ENCODE peak calls at places on chromosome 3, in ten cellular contexts. G, A, L, R, T, C, K, M, D and E are unnamed samples.

GRCh38 chr3:87200059-87200458 is 27.1 kb upstream of the CHMP2B start:
- DNase-seq in G (no peak), A (no peak), L (no peak), R (no peak), T (no peak), C (no peak), K (no peak), M (peak; percentile 34), D (no peak), E (no peak)

GRCh38 chr3:65343031-65343430 is 655.2 kb upstream of the ADAMTS9 start:
- DNase-seq in G (no peak), A (no peak), L (no peak), R (no peak), T (no peak), C (no peak), K (no peak), M (no peak), D (no peak), E (no peak)

GRCh38 chr3:105938101-105938500 is 69.3 kb upstream of the CBLB start:
- DNase-seq in G (no peak), A (peak; percentile 48), L (peak; percentile 59), R (peak; percentile 52), T (no peak), C (no peak), K (peak; percentile 55), M (peak; percentile 41), D (peak; percentile 45), E (peak; percentile 24)

GRCh38 chr3:66425032-66425431 is 75.8 kb downstream of the LRIG1 start:
- DNase-seq in G (no peak), A (no peak), L (no peak), R (no peak), T (peak; percentile 86), C (no peak), K (peak; percentile 54), M (no peak), D (no peak), E (no peak)

GRCh38 chr3:149879872-149880271 is 66.9 kb downstream of the RNF13 start:
- DNase-seq in G (peak; percentile 7), A (peak; percentile 72), L (peak; percentile 53), R (peak; percentile 80), T (peak; percentile 68), C (no peak), K (peak; percentile 68), M (peak; percentile 78), D (peak; percentile 68), E (peak; percentile 65)

GRCh38 chr3:148042663-148043445 is 633.7 kb downstream of the ZIC1 start:
- DNase-seq in G (no peak), A (peak; percentile 78), L (peak; percentile 79), R (peak; percentile 71), T (no peak), C (no peak), K (peak; percentile 73), M (peak; percentile 89), D (peak; percentile 34), E (peak; percentile 57)

GRCh38 chr3:161221881-161222600 is 930 bp downstream of the NMD3 start:
- DNase-seq in G (peak; percentile 26), A (peak; percentile 50), L (peak; percentile 27), R (peak; percentile 51), T (no peak), C (no peak), K (peak; percentile 40), M (peak; percentile 47), D (peak; percentile 27), E (no peak)

GRCh38 chr3:3800076-3800448 is 831 bp downstream of the LRRN1 start:
- DNase-seq in G (no peak), A (no peak), L (peak; percentile 28), R (no peak), T (peak; percentile 60), C (peak; percentile 26), K (no peak), M (no peak), D (no peak), E (no peak)

GRCh38 chr3:49553320-49553689 is 972 bp upstream of the BSN start:
- DNase-seq in G (no peak), A (no peak), L (no peak), R (peak; percentile 67), T (no peak), C (no peak), K (peak; percentile 77), M (no peak), D (peak; percentile 48), E (peak; percentile 32)

GRCh38 chr3:14405886-14406238 is 3.5 kb downstream of the SLC6A6 start:
- DNase-seq in G (no peak), A (no peak), L (no peak), R (no peak), T (no peak), C (no peak), K (no peak), M (no peak), D (no peak), E (no peak)

GRCh38 chr3:51340311-51340829 is 44.7 kb upstream of the MANF start:
- DNase-seq in G (peak; percentile 86), A (peak; percentile 94), L (peak; percentile 94), R (peak; percentile 97), T (no peak), C (no peak), K (peak; percentile 94), M (peak; percentile 62), D (peak; percentile 91), E (peak; percentile 88)

GRCh38 chr3:190709351-190709773 is 153.1 kb downstream of the GMNC start:
- DNase-seq in G (no peak), A (peak; percentile 78), L (peak; percentile 86), R (peak; percentile 50), T (no peak), C (no peak), K (peak; percentile 59), M (peak; percentile 67), D (no peak), E (no peak)

GRCh38 chr3:174232658-174233429 is 626.3 kb upstream of the NAALADL2 start:
- DNase-seq in G (no peak), A (no peak), L (no peak), R (no peak), T (no peak), C (no peak), K (no peak), M (no peak), D (no peak), E (no peak)

GRCh38 chr3:156826144-156826895 is at the start of gene LEKR1:
- DNase-seq in G (peak; percentile 90), A (peak; percentile 93), L (peak; percentile 95), R (peak; percentile 94), T (peak; percentile 90), C (peak; percentile 78), K (peak; percentile 94), M (peak; percentile 92), D (peak; percentile 98), E (peak; percentile 77)

GRCh38 chr3:65729973-65730372 is 308.7 kb downstream of the MAGI1 start:
- DNase-seq in G (no peak), A (no peak), L (peak; percentile 76), R (peak; percentile 18), T (no peak), C (no peak), K (no peak), M (no peak), D (peak; percentile 76), E (no peak)

GRCh38 chr3:176514297-176514696 is 683.0 kb downstream of the TBL1XR1 start:
- DNase-seq in G (peak; percentile 9), A (peak; percentile 8), L (peak; percentile 34), R (peak; percentile 87), T (no peak), C (no peak), K (peak; percentile 58), M (peak; percentile 68), D (peak; percentile 42), E (no peak)

GRCh38 chr3:37556789-37557301 is 304.8 kb upstream of the CTDSPL start:
- DNase-seq in G (no peak), A (no peak), L (no peak), R (no peak), T (no peak), C (no peak), K (no peak), M (no peak), D (no peak), E (no peak)

DNA sequence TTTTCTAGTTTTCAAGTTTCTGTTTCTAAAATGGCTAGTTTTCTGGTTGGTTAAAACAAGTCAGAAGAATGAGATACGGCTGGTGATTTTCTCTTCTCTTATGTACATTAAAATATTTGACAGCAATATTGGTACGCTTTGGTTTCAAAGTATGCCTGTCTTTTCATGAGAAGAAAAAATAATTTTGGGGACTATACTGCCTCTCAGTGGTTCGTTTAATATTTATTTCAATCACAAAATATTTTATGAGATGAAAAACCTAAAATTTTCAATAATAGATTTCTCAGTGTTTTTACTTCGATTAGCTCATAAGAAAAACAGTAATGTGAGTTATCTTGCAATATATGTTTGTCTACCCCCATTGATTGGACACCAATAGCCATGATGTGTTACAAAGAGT is 72.8 kb upstream of the AADACL2 start:
- DNase-seq in G (no peak), A (peak; percentile 16), L (no peak), R (peak; percentile 38), T (no peak), C (no peak), K (peak; percentile 24), M (peak; percentile 67), D (no peak), E (no peak)
- TF ChIP-seq CTCF in G (no peak), A (no peak), L (no peak), R (no peak), T (peak; percentile 41), C (no peak), K (no peak), M (peak; percentile 50), D (peak; percentile 22), E (peak; percentile 58)

GRCh38 chr3:53198256-53198977 is 37.4 kb downstream of the PRKCD start:
- DNase-seq in G (no peak), A (no peak), L (no peak), R (no peak), T (no peak), C (no peak), K (no peak), M (no peak), D (no peak), E (no peak)
- TF ChIP-seq CTCF in G (no peak), A (peak; percentile 32), L (no peak), R (peak; percentile 15), T (no peak), C (peak; percentile 8), K (peak; percentile 5), M (no peak), D (no peak), E (peak; percentile 24)

GRCh38 chr3:179666436-179667035 is 13.7 kb downstream of the USP13 start:
- DNase-seq in G (no peak), A (peak; percentile 36), L (peak; percentile 33), R (no peak), T (peak; percentile 92), C (no peak), K (no peak), M (peak; percentile 68), D (no peak), E (no peak)
- TF ChIP-seq CTCF in G (no peak), A (peak; percentile 17), L (peak; percentile 3), R (no peak), T (peak; percentile 8), C (no peak), K (no peak), M (no peak), D (no peak), E (no peak)

DNA sequence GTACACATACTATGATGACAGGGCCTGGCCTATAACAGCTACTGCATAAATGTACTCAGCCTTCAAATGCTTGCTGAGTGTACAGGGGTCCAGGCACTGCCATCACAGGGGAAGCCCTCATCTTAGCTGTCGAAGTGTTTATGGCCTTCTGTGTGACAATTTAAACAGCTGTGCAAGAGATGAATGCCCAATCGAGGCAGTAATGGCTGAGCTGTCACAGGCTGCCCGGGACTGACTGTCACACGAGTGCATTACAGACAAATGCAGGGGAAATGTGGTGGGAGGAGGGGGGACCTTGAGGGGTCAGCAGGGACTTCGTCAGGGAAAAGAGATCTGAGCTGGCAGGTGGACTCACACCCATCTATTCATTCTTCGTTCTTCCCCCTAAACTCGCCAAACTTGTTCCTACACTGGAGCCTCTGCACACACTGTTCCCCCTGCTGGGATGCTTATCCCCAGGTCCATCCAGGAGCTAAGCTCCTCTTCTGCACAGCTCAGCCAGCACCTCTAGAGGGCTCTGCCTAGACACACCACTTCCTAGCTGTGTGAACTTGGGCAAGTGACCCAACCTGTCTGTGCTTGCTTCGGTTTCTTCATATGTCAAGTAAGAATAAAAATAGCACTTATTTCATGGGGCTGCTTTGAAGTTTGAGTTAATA is 156.2 kb upstream of the IQSEC1 start:
- DNase-seq in G (peak; percentile 32), A (no peak), L (no peak), R (peak; percentile 7), T (no peak), C (no peak), K (peak; percentile 15), M (peak; percentile 33), D (peak; percentile 7), E (peak; percentile 13)
- TF ChIP-seq CTCF in G (peak; percentile 33), A (peak; percentile 53), L (no peak), R (no peak), T (no peak), C (peak; percentile 39), K (peak; percentile 30), M (peak; percentile 52), D (peak; percentile 32), E (peak; percentile 47)